ENCODE peak calls at places on chromosomes 6 and 20, in eight cellular contexts. W is stomach, S is sigmoid colon, P is adrenal gland, Y is body of pancreas, F is transverse colon, H is tibial nerve, O is ovary. G is an unnamed sample.

GRCh38 chr6:32973144-32973854 is 4.9 kb downstream of the BRD2 start:
- DNase-seq in W (peak; percentile 39), S (peak; percentile 70), P (peak; percentile 60), Y (peak; percentile 51), F (peak; percentile 41), H (no peak), O (peak; percentile 56), G (peak; percentile 69)

GRCh38 chr6:101539510-101540245 is 146.2 kb downstream of the GRIK2 start:
- DNase-seq in W (no peak), S (no peak), P (no peak), Y (no peak), F (no peak), H (no peak), O (no peak), G (no peak)

GRCh38 chr6:71486466-71486865 is 197.9 kb downstream of the OGFRL1 start:
- DNase-seq in W (no peak), S (no peak), P (no peak), Y (no peak), F (no peak), H (no peak), O (no peak), G (no peak)

GRCh38 chr6:50925548-50925947 is 106.9 kb downstream of the TFAP2B start:
- DNase-seq in W (no peak), S (no peak), P (no peak), Y (no peak), F (no peak), H (no peak), O (no peak), G (no peak)

GRCh38 chr6:106197441-106197840 is 111.3 kb downstream of the PRDM1 start:
- DNase-seq in W (no peak), S (no peak), P (no peak), Y (no peak), F (peak; percentile 22), H (no peak), O (no peak), G (no peak)

GRCh38 chr6:75493400-75494064 is at the start of gene FILIP1:
- DNase-seq in W (no peak), S (peak; percentile 87), P (peak; percentile 27), Y (peak; percentile 73), F (peak; percentile 11), H (no peak), O (peak; percentile 32), G (peak; percentile 46)

GRCh38 chr20:4162766-4163165 is 147.4 kb upstream of the RNF24 start:
- DNase-seq in W (no peak), S (no peak), P (no peak), Y (no peak), F (no peak), H (no peak), O (no peak), G (no peak)

GRCh38 chr6:43740961-43741764 is 28.8 kb upstream of the VEGFA start:
- DNase-seq in W (no peak), S (peak; percentile 34), P (no peak), Y (no peak), F (no peak), H (no peak), O (no peak), G (no peak)

GRCh38 chr20:6178537-6178936 is 55.7 kb upstream of the FERMT1 start:
- DNase-seq in W (no peak), S (no peak), P (no peak), Y (no peak), F (no peak), H (no peak), O (no peak), G (no peak)

GRCh38 chr6:27213544-27214125 is 33.9 kb upstream of the PRSS16 start:
- DNase-seq in W (no peak), S (no peak), P (no peak), Y (no peak), F (no peak), H (no peak), O (no peak), G (no peak)

GRCh38 chr6:43076093-43076927 is at the start of gene PTK7:
- DNase-seq in W (peak; percentile 48), S (no peak), P (no peak), Y (peak; percentile 71), F (no peak), H (no peak), O (peak; percentile 85), G (peak; percentile 71)

GRCh38 chr20:41604002-41604401 is 14.2 kb downstream of the CHD6 start:
- DNase-seq in W (no peak), S (no peak), P (no peak), Y (no peak), F (no peak), H (no peak), O (no peak), G (no peak)

DNA sequence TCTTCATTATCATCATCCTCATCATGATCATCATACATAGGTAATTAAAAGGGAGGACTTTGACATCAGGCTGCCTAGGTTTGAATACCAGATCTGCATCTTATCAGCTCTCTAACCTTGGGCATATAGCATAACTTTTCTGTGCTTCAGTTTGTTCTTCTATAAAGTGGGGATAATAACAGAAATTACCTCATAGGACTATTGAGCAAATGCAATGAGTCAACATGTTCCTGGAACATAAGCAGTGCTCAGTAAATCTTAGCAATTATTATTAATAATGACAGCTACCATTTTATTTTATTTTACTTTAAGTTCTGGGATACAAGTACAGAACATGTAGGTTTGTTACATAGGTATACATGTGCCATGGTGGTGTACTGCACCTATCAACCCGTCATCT is 7.2 kb downstream of the C20orf202 start:
- DNase-seq in W (no peak), S (no peak), P (no peak), Y (no peak), F (no peak), H (no peak), O (no peak), G (no peak)
- H3K27me3 ChIP-seq in W (peaks cover 30% of the 10 kb centered on the region), S (no peaks in the 10 kb centered on the region), P (no peaks in the 10 kb centered on the region), Y (peaks cover 3% of the 10 kb centered on the region), F (peaks cover 10% of the 10 kb centered on the region), H (no peaks in the 10 kb centered on the region), O (no peaks in the 10 kb centered on the region), G (no peaks in the 10 kb centered on the region)

GRCh38 chr6:121339639-121340226 is 5.5 kb upstream of the TBC1D32 start:
- DNase-seq in W (no peak), S (no peak), P (no peak), Y (no peak), F (no peak), H (no peak), O (no peak), G (no peak)

GRCh38 chr6:121333196-121333595 is 1.1 kb downstream of the TBC1D32 start:
- DNase-seq in W (no peak), S (no peak), P (no peak), Y (no peak), F (no peak), H (no peak), O (no peak), G (no peak)

GRCh38 chr6:121335111-121336008 is 1.1 kb upstream of the TBC1D32 start:
- DNase-seq in W (no peak), S (no peak), P (no peak), Y (no peak), F (no peak), H (no peak), O (no peak), G (no peak)

DNA sequence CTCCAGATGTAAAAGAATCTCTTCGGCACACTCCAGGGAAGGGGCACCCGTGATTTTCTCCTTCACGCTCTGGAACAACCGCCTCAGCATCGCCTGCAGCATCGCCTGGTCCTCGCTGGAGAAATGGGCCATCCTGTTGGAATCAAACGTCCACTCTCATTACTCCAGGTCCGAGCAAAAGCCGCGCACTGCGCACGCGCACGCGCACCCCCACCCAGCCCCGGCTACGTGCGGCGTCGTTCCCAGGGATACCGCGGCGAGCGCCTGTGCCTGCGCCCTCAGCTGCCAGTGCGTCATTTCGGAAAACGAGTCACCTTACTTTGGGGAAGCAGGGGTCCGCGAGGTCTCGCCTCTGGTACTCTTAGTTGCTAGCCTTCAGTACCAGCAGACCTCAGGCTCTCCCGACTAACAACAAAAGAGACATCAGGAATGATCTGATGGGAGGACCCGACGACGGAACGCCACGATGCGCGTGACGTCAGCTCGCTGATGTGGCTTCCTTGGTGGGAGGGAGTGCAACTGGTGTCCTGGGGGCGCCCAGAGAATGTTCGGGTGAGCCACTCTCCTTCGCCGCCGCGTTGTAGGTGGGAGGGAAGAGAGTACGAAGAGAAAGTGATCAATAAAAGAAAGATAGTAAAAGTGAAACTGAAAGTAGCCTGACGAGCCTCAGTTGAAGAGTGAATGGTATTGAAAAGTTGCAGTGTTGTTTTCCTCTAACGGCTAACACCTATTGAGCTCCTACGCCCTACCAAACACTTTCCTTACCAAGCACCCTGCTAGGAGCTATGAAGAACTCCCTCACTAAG is at the start of gene TBC1D32:
- DNase-seq in W (peak; percentile 92), S (peak; percentile 95), P (peak; percentile 95), Y (peak; percentile 94), F (peak; percentile 93), H (peak; percentile 75), O (peak; percentile 95), G (peak; percentile 95)
- TF ChIP-seq POLR2A in W (no peak), S (no peak), P (peak; percentile 64), Y (peak; percentile 84), F (peak; percentile 57), H (peak; percentile 59), O (peak; percentile 64), G (no peak)

DNA sequence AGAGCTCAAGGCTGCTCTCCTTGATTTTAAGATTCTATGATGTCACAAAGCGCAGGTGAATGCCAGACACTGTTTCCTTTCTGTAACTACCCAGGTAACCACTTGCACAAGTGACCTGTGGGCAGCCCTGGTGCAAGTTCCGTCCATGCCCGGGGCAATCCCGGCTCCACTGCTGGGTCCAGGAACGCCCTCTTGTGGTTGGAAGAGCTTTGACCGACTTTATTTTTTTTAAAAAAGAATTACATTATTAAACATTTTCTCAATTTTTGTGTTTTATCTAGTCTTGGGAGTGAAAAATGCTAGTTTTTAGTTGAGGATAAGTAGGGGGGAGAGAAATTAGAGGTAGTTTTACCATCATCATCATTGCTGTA is 695.2 kb downstream of the QKI start:
- DNase-seq in W (no peak), S (no peak), P (peak; percentile 64), Y (no peak), F (no peak), H (no peak), O (no peak), G (peak; percentile 47)
- H3K27me3 ChIP-seq in W (peaks cover 5% of the 10 kb centered on the region), S (no peaks in the 10 kb centered on the region), P (no peaks in the 10 kb centered on the region), Y (no peaks in the 10 kb centered on the region), F (no peaks in the 10 kb centered on the region), H (no peaks in the 10 kb centered on the region), O (no peaks in the 10 kb centered on the region), G (no peaks in the 10 kb centered on the region)

DNA sequence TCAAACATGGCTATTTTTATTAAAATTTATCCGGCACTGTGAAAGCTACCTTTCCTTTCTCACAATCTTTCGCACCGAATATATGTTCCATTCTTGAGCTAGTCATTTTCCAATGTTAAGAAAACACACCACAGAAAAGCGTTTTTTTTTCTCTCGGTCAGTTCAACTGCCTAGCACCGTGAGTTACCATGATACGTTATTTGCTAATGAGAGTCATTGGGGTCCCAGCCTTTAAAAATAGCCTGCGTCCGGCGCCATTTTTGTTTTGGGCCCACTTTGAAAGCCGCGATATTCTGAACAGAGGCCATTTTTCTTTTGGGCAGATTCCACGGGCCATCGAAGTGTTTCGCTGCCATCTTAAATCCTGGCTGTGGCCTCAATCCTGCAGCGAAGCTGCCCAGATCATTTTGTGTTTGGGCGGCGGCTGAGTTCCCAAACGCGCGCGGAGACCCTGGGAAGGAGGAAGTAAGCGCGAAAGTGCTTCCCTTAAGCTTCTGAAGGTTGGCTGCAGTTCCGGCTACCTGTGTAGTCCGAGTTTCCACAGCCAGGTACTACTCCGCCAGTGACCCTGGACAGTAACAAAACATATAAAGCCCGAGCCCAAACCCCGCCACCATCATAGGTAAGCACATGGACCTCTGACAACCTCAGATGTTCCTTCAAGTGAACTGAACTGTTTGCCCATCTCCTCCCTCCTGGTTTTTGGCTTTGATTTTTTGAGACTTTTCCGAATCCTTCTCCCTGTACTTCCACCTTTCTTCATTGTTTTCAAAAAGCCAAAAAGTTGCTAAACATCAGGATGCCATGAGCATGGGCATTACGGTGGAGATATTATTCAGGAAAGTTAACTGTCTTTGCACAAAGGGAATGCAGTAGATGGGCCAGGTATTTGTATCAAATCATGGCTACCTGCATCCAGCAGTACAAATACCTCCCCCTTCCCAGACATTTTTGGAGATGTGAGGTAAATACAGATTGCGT is at the start of gene SLX4IP:
- DNase-seq in W (peak; percentile 94), S (peak; percentile 96), P (peak; percentile 94), Y (peak; percentile 95), F (peak; percentile 94), H (peak; percentile 75), O (peak; percentile 90), G (peak; percentile 97)
- TF ChIP-seq POLR2A in W (no peak), S (no peak), P (no peak), Y (peak; percentile 66), F (peak; percentile 59), H (no peak), O (no peak), G (no peak)

G was measured in testis.